ENCODE peak calls at places on chromosomes 2 and 18, in ten cellular contexts. W, Q, G, R, V, E, J, B, X and K are unnamed samples.

GRCh38 chr2:236866542-236867340 is 218.9 kb upstream of the COPS8 start:
- DNase-seq in R (no peak), X (no peak), B (no peak), V (no peak), J (no peak), Q (no peak), G (no peak), W (no peak), E (no peak), K (peak)

GRCh38 chr2:16625201-16625729 is 40.4 kb downstream of the CYRIA start:
- DNase-seq in G (no peak), E (peak), X (no peak), B (no peak), V (no peak), J (no peak), Q (no peak), W (no peak), R (no peak), K (no peak)

GRCh38 chr18:37720706-37721105 is 155.1 kb upstream of the CELF4 start:
- DNase-seq in X (no peak), E (no peak), V (no peak), J (no peak), Q (no peak), B (no peak), W (no peak), R (no peak), G (no peak), K (no peak)

GRCh38 chr2:150732491-150732890 is 245.0 kb upstream of the RND3 start:
- DNase-seq in J (no peak), R (no peak), X (no peak), V (no peak), E (no peak), B (no peak), Q (no peak), G (no peak), W (no peak), K (no peak)

GRCh38 chr2:3348771-3349170 is 28.8 kb downstream of the EIPR1 start:
- DNase-seq in R (no peak), E (peak), W (no peak), X (no peak), Q (no peak), G (no peak), J (no peak), V (no peak), B (no peak), K (no peak)

GRCh38 chr2:71792926-71793761 is 339.8 kb downstream of the DYSF start:
- DNase-seq in B (no peak), J (no peak), E (no peak), W (no peak), X (no peak), G (no peak), V (no peak), R (no peak), Q (no peak), K (no peak)

GRCh38 chr18:67862069-67862468 is 345.5 kb upstream of the DSEL start:
- DNase-seq in W (no peak), E (no peak), B (no peak), R (no peak), X (no peak), Q (peak), V (no peak), G (no peak), J (no peak), K (no peak)

GRCh38 chr2:142515493-142515892 is 362.0 kb upstream of the KYNU start:
- DNase-seq in V (no peak), J (no peak), W (no peak), X (no peak), E (no peak), Q (no peak), R (no peak), B (no peak), G (no peak), K (no peak)

GRCh38 chr2:27992787-27993747 is 102.5 kb downstream of the BABAM2 start:
- DNase-seq in V (no peak), W (no peak), B (no peak), R (no peak), E (no peak), X (no peak), Q (peak), J (no peak), G (no peak), K (no peak)

GRCh38 chr2:103959174-103960125 is 894.5 kb upstream of the POU3F3 start:
- DNase-seq in J (no peak), X (peak), Q (peak), V (peak), R (no peak), E (peak), W (peak), B (no peak), G (no peak), K (no peak)

GRCh38 chr2:191462370-191462769 is 215.6 kb upstream of the NABP1 start:
- DNase-seq in B (no peak), X (no peak), R (no peak), G (no peak), W (no peak), Q (no peak), V (no peak), J (no peak), E (no peak), K (no peak)

GRCh38 chr2:212245868-212246267 is 292.7 kb downstream of the ERBB4 start:
- DNase-seq in W (no peak), V (no peak), B (no peak), Q (no peak), J (no peak), R (no peak), X (no peak), G (no peak), E (no peak), K (no peak)

GRCh38 chr18:8816233-8816632 is 110.9 kb downstream of the MTCL1 start:
- DNase-seq in E (no peak), B (no peak), R (no peak), X (no peak), Q (no peak), V (no peak), J (no peak), G (no peak), W (no peak), K (no peak)

GRCh38 chr18:23188391-23188790 is 53.1 kb downstream of the CABLES1 start:
- DNase-seq in Q (no peak), W (no peak), V (no peak), G (no peak), X (no peak), R (no peak), E (no peak), B (no peak), J (no peak), K (no peak)

GRCh38 chr18:34847408-34847807 is 137.3 kb downstream of the DTNA start:
- DNase-seq in Q (no peak), W (no peak), B (no peak), V (no peak), R (no peak), X (no peak), E (no peak), G (no peak), J (no peak), K (no peak)

GRCh38 chr18:2910261-2910660 is 63.5 kb downstream of the EMILIN2 start:
- DNase-seq in W (no peak), X (no peak), G (no peak), R (no peak), J (no peak), E (no peak), V (no peak), B (no peak), Q (no peak), K (no peak)

GRCh38 chr2:182885771-182886170 is 19.3 kb upstream of the FRZB start:
- DNase-seq in V (no peak), W (no peak), R (no peak), B (no peak), Q (no peak), G (no peak), J (no peak), X (no peak), E (no peak), K (no peak)

GRCh38 chr2:177289824-177290632 is 25.5 kb upstream of the NFE2L2 start:
- DNase-seq in V (no peak), G (no peak), Q (no peak), X (no peak), R (no peak), W (no peak), B (no peak), E (no peak), J (peak), K (no peak)

GRCh38 chr18:58640891-58641610 is 12.2 kb upstream of the ALPK2 start:
- DNase-seq in R (no peak), J (no peak), E (no peak), B (no peak), W (no peak), G (no peak), X (no peak), V (no peak), Q (no peak), K (no peak)

GRCh38 chr2:239590995-239591915 is 190.4 kb upstream of the HDAC4 start:
- DNase-seq in Q (no peak), E (no peak), R (no peak), B (no peak), J (no peak), V (no peak), X (no peak), W (no peak), G (no peak), K (peak)

GRCh38 chr18:64474751-64475150 is 325.9 kb upstream of the LINC00305 start:
- DNase-seq in J (no peak), Q (no peak), G (no peak), B (no peak), X (peak), R (no peak), V (no peak), E (no peak), W (no peak), K (no peak)

GRCh38 chr2:174972924-174973323 is 32.3 kb downstream of the CHN1 start:
- DNase-seq in Q (peak), J (no peak), G (no peak), E (no peak), R (no peak), W (no peak), V (no peak), X (no peak), B (no peak), K (no peak)

GRCh38 chr2:197904446-197904845 is 100.1 kb downstream of the PLCL1 start:
- DNase-seq in X (no peak), B (no peak), E (no peak), W (no peak), V (no peak), Q (no peak), R (peak), G (no peak), J (peak), K (no peak)

GRCh38 chr2:223264541-223265171 is 212.7 kb downstream of the KCNE4 start:
- DNase-seq in R (no peak), W (no peak), Q (no peak), B (no peak), G (no peak), J (no peak), V (no peak), E (no peak), X (no peak), K (no peak)

GRCh38 chr2:106941372-106941993 is 55.5 kb upstream of the ST6GAL2 start:
- DNase-seq in X (no peak), J (no peak), G (no peak), W (no peak), B (peak), Q (no peak), R (no peak), E (no peak), V (no peak), K (no peak)

GRCh38 chr2:187093771-187094412 is 244.9 kb upstream of the ZSWIM2 start:
- DNase-seq in R (no peak), X (no peak), B (no peak), V (no peak), W (no peak), Q (no peak), J (no peak), G (no peak), E (no peak), K (no peak)

GRCh38 chr2:45945182-45945779 is 293.8 kb downstream of the PRKCE start:
- DNase-seq in Q (no peak), R (no peak), J (no peak), V (no peak), G (no peak), W (no peak), B (no peak), E (no peak), X (no peak), K (no peak)

GRCh38 chr2:207796585-207797350 is 27.1 kb upstream of the FZD5 start:
- DNase-seq in W (peak), Q (no peak), R (no peak), J (no peak), G (no peak), X (peak), B (no peak), E (peak), V (peak), K (no peak)

GRCh38 chr2:64359892-64360657 is 93.9 kb upstream of the LGALSL start:
- DNase-seq in Q (peak), J (no peak), R (peak), G (no peak), X (no peak), B (peak), W (no peak), E (no peak), V (no peak), K (peak)

GRCh38 chr2:23457990-23458689 is 73.2 kb downstream of the KLHL29 start:
- DNase-seq in Q (no peak), V (no peak), X (no peak), G (no peak), W (no peak), B (no peak), E (no peak), J (no peak), R (no peak), K (no peak)

GRCh38 chr18:22282311-22283235 is 113.2 kb downstream of the GATA6 start:
- DNase-seq in R (no peak), J (no peak), Q (peak), V (no peak), X (no peak), B (no peak), E (no peak), W (peak), G (no peak), K (no peak)

GRCh38 chr2:190607014-190607597 is 41.8 kb upstream of the NAB1 start:
- DNase-seq in X (no peak), B (no peak), G (no peak), W (no peak), V (no peak), R (no peak), J (no peak), Q (peak), E (no peak), K (no peak)

GRCh38 chr2:30422437-30422805 is 24.6 kb upstream of the LCLAT1 start:
- DNase-seq in J (peak), B (no peak), X (no peak), W (no peak), E (no peak), G (peak), R (peak), V (no peak), Q (no peak), K (no peak)

GRCh38 chr2:98269274-98269673 is 77.0 kb upstream of the CNGA3 start:
- DNase-seq in Q (peak), J (no peak), B (no peak), X (peak), V (no peak), W (no peak), R (no peak), G (no peak), E (peak), K (no peak)

GRCh38 chr2:84527137-84528129 is 11.1 kb downstream of the DNAH6 start:
- DNase-seq in J (no peak), G (no peak), V (no peak), B (no peak), X (no peak), Q (no peak), R (no peak), W (no peak), E (no peak), K (no peak)